ENCODE peak calls at places on chromosomes 13 and 19, in six cellular contexts. L, C, Q, B, Y and J are unnamed samples.

GRCh38 chr13:50580684-50581305 is 262.7 kb downstream of the DLEU7 start:
- DNase-seq in Q (no peak), L (peak; percentile 70), C (no peak), B (no peak), Y (no peak), J (no peak)

GRCh38 chr13:28532226-28533048 is 37.5 kb upstream of the FLT1 start:
- DNase-seq in Y (no peak), L (no peak), B (peak; percentile 71), C (peak; percentile 43), Q (no peak), J (no peak)

GRCh38 chr13:40433577-40433976 is 232.9 kb downstream of the FOXO1 start:
- DNase-seq in Q (no peak), B (no peak), Y (no peak), L (no peak), C (no peak), J (no peak)

GRCh38 chr19:13040232-13040915 is 45.1 kb downstream of the NFIX start:
- DNase-seq in Q (no peak), L (no peak), Y (no peak), B (no peak), C (no peak), J (no peak)

GRCh38 chr13:53160211-53160610 is 131.6 kb downstream of the OLFM4 start:
- DNase-seq in Q (no peak), C (no peak), B (no peak), L (no peak), Y (no peak), J (no peak)

GRCh38 chr13:37608750-37609339 is 10.3 kb upstream of the POSTN start:
- DNase-seq in Q (no peak), Y (no peak), C (no peak), L (no peak), B (no peak), J (no peak)

GRCh38 chr19:45515081-45515624 is 7.9 kb downstream of the VASP start:
- DNase-seq in Q (peak; percentile 80), Y (no peak), L (no peak), B (no peak), C (peak; percentile 66), J (no peak)

GRCh38 chr19:42270346-42271044 is 1.4 kb downstream of the CIC start:
- DNase-seq in C (peak; percentile 80), Q (no peak), L (no peak), Y (peak; percentile 44), B (no peak), J (no peak)

GRCh38 chr13:112170823-112171569 is 104.0 kb downstream of the SOX1 start:
- DNase-seq in Q (no peak), L (no peak), Y (no peak), B (no peak), C (no peak), J (no peak)

GRCh38 chr19:55113570-55114039 is 3.8 kb downstream of the PPP1R12C start:
- DNase-seq in C (peak; percentile 75), Y (peak; percentile 90), L (peak; percentile 45), Q (peak; percentile 88), B (peak; percentile 59), J (no peak)

GRCh38 chr19:41023193-41023592 is 32.1 kb downstream of the CYP2B6 start:
- DNase-seq in Y (no peak), C (no peak), Q (no peak), L (no peak), B (no peak), J (no peak)

GRCh38 chr13:66296875-66297274 is 933.3 kb downstream of the PCDH9 start:
- DNase-seq in C (no peak), L (no peak), Y (no peak), B (no peak), Q (no peak), J (no peak)

GRCh38 chr19:5394907-5395505 is 54.4 kb upstream of the PTPRS start:
- DNase-seq in L (no peak), B (peak; percentile 72), Y (no peak), C (no peak), Q (no peak), J (no peak)

GRCh38 chr19:30219682-30220081 is 152.5 kb upstream of the ZNF536 start:
- DNase-seq in B (no peak), L (no peak), C (no peak), Q (no peak), Y (no peak), J (no peak)

GRCh38 chr13:99376924-99377323 is 69.7 kb upstream of the GPR183 start:
- DNase-seq in Q (peak; percentile 6), C (no peak), L (no peak), Y (no peak), B (peak; percentile 42), J (no peak)

GRCh38 chr13:46659413-46660065 is 106.6 kb downstream of the LRCH1 start:
- DNase-seq in L (no peak), Q (no peak), Y (no peak), C (no peak), B (no peak), J (no peak)

DNA sequence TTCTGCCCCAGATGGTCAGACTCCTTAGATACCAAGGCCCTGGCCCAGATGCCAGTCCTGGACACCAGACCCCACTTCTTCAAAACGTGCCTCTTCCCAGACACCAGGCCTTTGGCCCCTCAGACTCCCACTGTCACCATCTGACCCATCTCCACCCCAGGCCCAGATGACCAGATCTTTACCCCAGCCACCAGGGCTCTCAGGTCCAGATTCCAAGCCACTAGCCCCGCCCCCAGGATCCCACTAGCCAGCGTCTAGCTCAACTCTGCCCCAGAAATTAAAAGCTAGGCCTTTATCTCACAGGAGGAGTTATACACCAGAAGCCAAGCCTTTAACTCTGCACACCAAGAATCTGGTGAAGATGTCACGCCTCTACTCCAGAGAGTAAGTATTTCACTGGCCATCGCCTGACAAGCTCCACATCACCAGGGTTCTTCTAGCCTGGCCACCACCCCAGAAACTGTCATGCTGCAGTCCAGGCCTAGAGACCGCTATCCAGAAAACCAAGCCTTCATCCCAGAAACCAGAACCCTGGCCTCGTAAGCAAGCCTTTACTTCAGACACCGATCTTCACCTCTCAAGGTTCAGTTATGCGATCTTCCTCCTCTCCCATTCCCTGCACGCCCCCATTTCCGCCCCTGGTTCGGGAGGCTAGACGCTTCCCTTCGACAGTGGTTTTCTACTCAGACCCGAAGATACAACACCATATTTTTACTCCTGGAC is 595 bp downstream of the XAB2 start:
- DNase-seq in C (no peak), L (no peak), B (no peak), Q (no peak), Y (no peak), J (no peak)
- H3K4me3 ChIP-seq in C (peak overlapping the region; percentile 82), L (peak overlapping the region; percentile 99), B (peak overlapping the region; percentile 100), Q (peak overlapping the region; percentile 80), Y (peak overlapping the region; percentile 81), J (peak overlapping the region; percentile 100)

GRCh38 chr19:39238209-39238608 is 6.6 kb downstream of the IFNL3 start:
- DNase-seq in Q (no peak), C (no peak), Y (no peak), B (no peak), L (no peak), J (no peak)

GRCh38 chr19:39240421-39240820 is 4.4 kb downstream of the IFNL3 start:
- DNase-seq in Y (no peak), B (no peak), C (no peak), Q (no peak), L (no peak), J (no peak)

GRCh38 chr19:39238944-39239343 is 5.9 kb downstream of the IFNL3 start:
- DNase-seq in C (no peak), Y (no peak), Q (no peak), L (no peak), B (no peak), J (no peak)

GRCh38 chr19:39236527-39236926 is 8.3 kb downstream of the IFNL3 start:
- DNase-seq in L (no peak), Y (no peak), C (no peak), Q (no peak), B (no peak), J (no peak)

DNA sequence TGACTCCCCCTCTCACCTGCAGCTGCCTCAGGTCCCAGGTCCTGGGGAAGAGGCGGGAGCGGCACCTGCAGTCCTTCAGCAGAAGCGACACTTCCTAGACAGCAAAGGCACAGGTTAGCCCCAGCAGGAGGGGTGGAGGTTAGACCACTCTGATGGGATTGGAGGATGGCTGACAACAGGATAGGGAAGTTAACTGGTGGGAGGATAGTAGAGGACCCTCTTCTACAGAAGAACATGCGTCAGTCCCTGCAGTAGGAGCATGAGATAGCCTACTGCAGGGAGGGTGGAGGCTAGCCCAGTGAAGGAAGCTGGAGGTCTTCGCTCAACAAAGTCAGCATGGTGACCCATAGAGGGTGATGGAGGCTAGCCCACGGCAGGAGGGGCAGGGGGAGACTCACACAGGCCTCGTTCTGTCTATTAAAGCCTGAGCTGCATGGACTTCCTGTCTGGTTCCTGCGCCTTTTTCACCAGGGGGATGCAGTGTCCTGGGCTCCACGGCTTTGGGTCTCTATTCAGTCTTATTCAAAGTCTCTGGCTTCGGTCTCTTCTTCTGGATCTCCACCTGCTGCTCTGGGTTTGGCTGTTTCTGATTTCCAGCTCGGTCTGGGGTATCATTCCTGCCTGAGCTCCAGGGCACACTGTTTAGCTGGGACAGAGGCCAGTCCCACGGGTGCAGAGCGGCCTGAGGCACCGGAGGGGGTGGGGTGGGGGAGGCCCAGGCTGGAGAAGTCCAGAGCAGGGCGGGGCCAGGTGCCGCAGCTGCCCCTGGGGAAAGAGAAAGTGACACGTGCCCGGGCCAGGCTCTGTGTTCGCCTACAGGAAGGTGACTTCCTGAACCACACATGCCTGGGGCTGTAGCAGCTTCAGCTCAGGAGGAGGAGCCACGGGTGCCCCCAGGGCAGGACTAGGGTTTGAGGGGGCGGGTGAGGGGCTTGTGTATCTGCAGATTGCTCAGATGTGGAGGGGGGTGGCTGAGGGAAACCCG is 7.3 kb downstream of the IFNL3 start:
- DNase-seq in Y (no peak), B (no peak), L (no peak), Q (peak; percentile 78), C (no peak), J (peak; percentile 23)
- TF ChIP-seq CTCF in Y (no peak), B (no peak), L (no peak), Q (no peak), C (no peak), J (no peak)

GRCh38 chr19:6772028-6772865 is at the start of gene VAV1:
- DNase-seq in C (peak; percentile 49), B (no peak), L (no peak), Q (peak; percentile 69), Y (no peak), J (no peak)
- H3K4me3 ChIP-seq in C (peak within 1 kb of the TSS; percentile 47), B (no peak within 1 kb of the TSS), L (no peak within 1 kb of the TSS), Q (peak within 1 kb of the TSS; percentile 56), Y (peak within 1 kb of the TSS; percentile 5), J (no peak within 1 kb of the TSS)

GRCh38 chr13:43546821-43547220 is 240.0 kb downstream of the ENOX1 start:
- DNase-seq in L (no peak), B (no peak), C (no peak), Y (no peak), Q (no peak), J (no peak)

GRCh38 chr13:43545317-43545874 is 241.4 kb downstream of the ENOX1 start:
- DNase-seq in Q (no peak), C (no peak), Y (no peak), L (no peak), B (no peak), J (peak; percentile 65)

GRCh38 chr13:43544011-43544410 is 242.8 kb downstream of the ENOX1 start:
- DNase-seq in L (no peak), Y (no peak), B (no peak), Q (no peak), C (peak; percentile 5), J (no peak)

GRCh38 chr13:43543331-43543730 is 243.4 kb downstream of the ENOX1 start:
- DNase-seq in C (no peak), Y (no peak), L (no peak), B (no peak), Q (no peak), J (no peak)

DNA sequence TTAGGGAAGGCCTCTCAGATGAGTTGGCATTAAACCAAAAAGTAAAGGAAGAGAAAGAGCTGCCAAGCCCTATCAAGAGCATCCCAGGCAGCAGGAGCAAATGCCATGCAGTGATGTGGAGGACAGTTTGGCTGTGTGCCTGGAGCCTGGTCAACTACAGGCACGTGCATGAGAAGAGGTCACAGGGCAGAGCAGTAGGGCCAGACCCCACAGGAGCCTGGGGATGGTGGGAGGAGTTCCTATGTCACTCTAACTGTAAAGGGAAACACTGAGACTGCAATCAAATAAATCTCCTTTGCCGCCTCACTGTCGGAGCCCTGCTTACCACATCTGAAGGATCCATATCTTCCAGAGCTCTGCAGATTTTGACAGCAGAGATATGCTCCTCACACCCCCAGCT is 240.5 kb downstream of the ENOX1 start:
- DNase-seq in B (no peak), Y (no peak), L (no peak), C (no peak), Q (no peak), J (no peak)
- TF ChIP-seq CTCF in B (no peak), Y (no peak), L (no peak), C (no peak), Q (no peak), J (no peak)